ENCODE peak calls at places on chromosomes 12 and 14, in eight cellular contexts. Z, X, P, E, U, B, C and I are unnamed samples.
A peak's percentile ranks its signal among the peaks of the same experiment; 100 is the strongest.

GRCh38 chr14:96098309-96098998 is 59.3 kb downstream of the C14orf132 start:
- DNase-seq in Z (no peak), X (no peak), P (peak; percentile 46), E (peak; percentile 87), U (no peak), B (no peak), C (peak; percentile 26), I (peak; percentile 49)

GRCh38 chr12:32679091-32679909 is at the start of gene DNM1L:
- DNase-seq in Z (peak; percentile 84), X (peak; percentile 51), P (peak; percentile 93), E (peak; percentile 99), U (peak; percentile 93), B (peak; percentile 93), C (peak; percentile 94), I (peak; percentile 95)

GRCh38 chr14:69928111-69928523 is 48.9 kb downstream of the SMOC1 start:
- DNase-seq in Z (no peak), X (no peak), P (no peak), E (peak; percentile 40), U (no peak), B (no peak), C (no peak), I (no peak)

GRCh38 chr14:74645244-74645643 is 33.2 kb upstream of the LTBP2 start:
- DNase-seq in Z (no peak), X (no peak), P (no peak), E (no peak), U (no peak), B (no peak), C (no peak), I (no peak)

GRCh38 chr14:103138483-103139370 is 15.5 kb downstream of the TNFAIP2 start:
- DNase-seq in Z (no peak), X (no peak), P (peak; percentile 68), E (no peak), U (no peak), B (peak; percentile 42), C (no peak), I (no peak)

GRCh38 chr14:26204954-26205479 is 392.8 kb downstream of the NOVA1 start:
- DNase-seq in Z (no peak), X (no peak), P (peak; percentile 65), E (peak; percentile 47), U (peak; percentile 24), B (peak; percentile 38), C (no peak), I (no peak)

GRCh38 chr12:58346032-58346632 is 404.8 kb downstream of the ATP23 start:
- DNase-seq in Z (no peak), X (no peak), P (peak; percentile 9), E (peak; percentile 78), U (no peak), B (no peak), C (no peak), I (peak; percentile 25)

GRCh38 chr14:73253721-73254120 is 16.4 kb downstream of the PAPLN start:
- DNase-seq in Z (no peak), X (no peak), P (no peak), E (no peak), U (no peak), B (no peak), C (no peak), I (no peak)

GRCh38 chr12:40734283-40734682 is 42.0 kb downstream of the CNTN1 start:
- DNase-seq in Z (no peak), X (no peak), P (no peak), E (no peak), U (no peak), B (no peak), C (no peak), I (no peak)

GRCh38 chr12:40730281-40730680 is 38.0 kb downstream of the CNTN1 start:
- DNase-seq in Z (no peak), X (no peak), P (no peak), E (no peak), U (no peak), B (no peak), C (no peak), I (no peak)

GRCh38 chr12:40738856-40739255 is 46.6 kb downstream of the CNTN1 start:
- DNase-seq in Z (no peak), X (no peak), P (no peak), E (no peak), U (no peak), B (no peak), C (no peak), I (no peak)

GRCh38 chr12:40735551-40736230 is 43.5 kb downstream of the CNTN1 start:
- DNase-seq in Z (no peak), X (no peak), P (no peak), E (no peak), U (no peak), B (no peak), C (no peak), I (no peak)

DNA sequence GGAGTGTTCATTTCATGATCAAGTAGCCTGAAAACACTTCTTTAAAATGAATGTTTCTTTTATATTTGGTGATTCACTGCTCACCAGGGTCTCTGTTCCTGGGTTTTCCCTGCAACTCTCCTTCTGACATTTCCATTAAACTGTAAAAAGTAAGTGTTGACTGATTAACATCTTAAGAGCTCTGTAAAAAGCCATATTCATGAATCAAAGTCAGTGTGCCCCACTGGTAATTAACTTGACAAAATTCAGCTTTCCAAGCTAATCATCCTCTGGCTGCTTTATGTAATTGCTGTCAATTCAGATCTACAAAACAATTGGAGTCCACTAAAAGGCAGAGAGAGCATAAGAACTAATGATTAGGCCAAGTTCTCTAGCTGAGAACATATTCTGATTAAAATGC is 41.6 kb downstream of the CNTN1 start:
- DNase-seq in Z (no peak), X (no peak), P (no peak), E (no peak), U (no peak), B (no peak), C (no peak), I (no peak)
- TF ChIP-seq CTCF in Z (no peak), X (no peak), P (no peak), E (no peak), U (no peak), B (no peak), C (no peak), I (no peak)

GRCh38 chr12:7289743-7290142 is 14.1 kb upstream of the ACSM4 start:
- DNase-seq in Z (no peak), X (no peak), P (no peak), E (peak; percentile 5), U (no peak), B (no peak), C (no peak), I (no peak)

GRCh38 chr12:7292300-7292699 is 11.6 kb upstream of the ACSM4 start:
- DNase-seq in Z (no peak), X (no peak), P (no peak), E (no peak), U (no peak), B (no peak), C (no peak), I (no peak)

GRCh38 chr12:7295529-7295928 is 8.3 kb upstream of the ACSM4 start:
- DNase-seq in Z (no peak), X (no peak), P (no peak), E (no peak), U (no peak), B (no peak), C (no peak), I (no peak)

DNA sequence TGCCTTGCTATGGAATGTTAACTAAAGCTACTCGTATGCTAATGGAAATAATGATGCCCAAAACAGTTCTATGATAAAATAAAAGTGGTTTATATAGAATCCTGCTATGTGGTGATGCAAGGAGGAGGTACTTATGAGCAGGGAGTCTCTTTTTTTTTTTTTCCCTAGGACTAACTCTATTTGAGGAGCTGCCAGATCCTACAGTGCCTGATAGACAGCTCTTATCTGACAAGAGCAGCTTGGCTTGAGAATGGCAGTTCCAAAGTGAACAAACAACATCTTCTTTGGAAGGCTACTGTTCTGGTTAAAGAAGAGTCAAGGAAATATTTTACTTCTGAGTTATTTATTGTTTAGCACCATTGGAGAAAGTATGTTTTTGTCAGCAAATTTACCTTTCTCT is 10.2 kb upstream of the ACSM4 start:
- DNase-seq in Z (no peak), X (no peak), P (no peak), E (no peak), U (no peak), B (no peak), C (no peak), I (no peak)
- TF ChIP-seq CTCF in Z (no peak), X (no peak), P (no peak), E (no peak), U (no peak), B (no peak), C (no peak), I (no peak)

GRCh38 chr14:58571256-58571655 is 66.5 kb upstream of the DACT1 start:
- DNase-seq in Z (no peak), X (no peak), P (no peak), E (no peak), U (no peak), B (no peak), C (no peak), I (no peak)

GRCh38 chr14:58572092-58572853 is 65.5 kb upstream of the DACT1 start:
- DNase-seq in Z (peak; percentile 20), X (no peak), P (peak; percentile 26), E (peak; percentile 13), U (no peak), B (no peak), C (peak; percentile 76), I (no peak)

GRCh38 chr14:58574623-58575022 is 63.1 kb upstream of the DACT1 start:
- DNase-seq in Z (no peak), X (no peak), P (no peak), E (no peak), U (no peak), B (no peak), C (no peak), I (no peak)
- TF ChIP-seq CTCF in Z (no peak), X (no peak), P (no peak), E (peak; percentile 10), U (no peak), B (no peak), C (no peak), I (no peak)

GRCh38 chr12:115923851-115924250 is 353.6 kb downstream of the MED13L start:
- DNase-seq in Z (no peak), X (no peak), P (no peak), E (no peak), U (no peak), B (no peak), C (no peak), I (no peak)

GRCh38 chr12:115920395-115921183 is 356.9 kb downstream of the MED13L start:
- DNase-seq in Z (no peak), X (no peak), P (no peak), E (peak; percentile 43), U (no peak), B (no peak), C (no peak), I (no peak)

GRCh38 chr12:115926037-115926670 is 351.3 kb downstream of the MED13L start:
- DNase-seq in Z (no peak), X (no peak), P (no peak), E (no peak), U (no peak), B (no peak), C (no peak), I (no peak)

GRCh38 chr12:115918763-115919162 is 358.7 kb downstream of the MED13L start:
- DNase-seq in Z (no peak), X (no peak), P (no peak), E (no peak), U (no peak), B (no peak), C (no peak), I (no peak)

DNA sequence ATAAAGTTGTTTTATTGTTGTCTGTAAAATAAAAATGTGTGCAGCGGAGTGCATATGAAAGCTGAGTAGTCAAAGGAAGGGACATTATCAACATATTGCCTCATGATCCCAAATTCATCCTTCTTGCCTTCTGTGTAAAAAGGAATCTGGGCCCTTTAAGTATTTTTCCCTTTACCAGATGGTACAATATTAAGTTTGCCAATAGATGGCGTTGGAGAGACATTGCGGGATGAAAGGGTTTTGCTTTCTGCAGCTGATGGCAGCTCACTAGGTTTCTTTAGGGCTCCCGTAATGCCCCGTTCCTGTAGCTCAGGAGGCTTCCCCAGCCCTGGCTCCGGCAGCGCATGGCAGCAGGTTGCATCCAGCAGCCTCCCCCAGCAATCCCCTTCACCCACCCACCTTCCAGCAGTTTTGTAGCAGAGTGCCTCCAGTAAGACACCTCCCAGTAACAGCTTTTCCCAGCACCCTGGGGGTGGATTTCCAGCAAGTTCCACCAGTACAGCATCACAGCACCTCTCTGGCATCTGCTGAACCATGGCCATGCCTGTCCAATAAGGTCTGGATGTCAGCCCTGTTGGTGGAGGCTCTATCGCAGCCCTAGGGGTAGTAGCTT is 354.4 kb downstream of the MED13L start:
- DNase-seq in Z (no peak), X (no peak), P (no peak), E (peak; percentile 21), U (no peak), B (no peak), C (no peak), I (peak; percentile 48)
- TF ChIP-seq CTCF in Z (no peak), X (no peak), P (no peak), E (no peak), U (no peak), B (no peak), C (peak; percentile 31), I (peak; percentile 39)